ENCODE peak calls at places on chromosomes 1 and 21, in eight cellular contexts. A, S, M, Y, F, D, X and L are unnamed samples.

GRCh38 chr21:46366561-46366960 is 42.6 kb downstream of the PCNT start:
- DNase-seq in D (no peak), A (no peak), F (no peak), Y (no peak), M (no peak), S (no peak), X (no peak), L (no peak)

GRCh38 chr21:39660191-39660590 is 47.5 kb downstream of the B3GALT5 start:
- DNase-seq in F (no peak), S (no peak), Y (no peak), M (peak; percentile 57), D (peak; percentile 28), A (peak; percentile 21), X (no peak), L (no peak)

GRCh38 chr1:216961516-216961915 is 238.3 kb upstream of the ESRRG start:
- DNase-seq in X (no peak), D (no peak), S (no peak), M (no peak), A (no peak), Y (no peak), F (no peak), L (no peak)

GRCh38 chr1:87208116-87208515 is 120.6 kb upstream of the LMO4 start:
- DNase-seq in S (no peak), M (no peak), F (no peak), X (no peak), Y (no peak), D (no peak), A (no peak), L (no peak)

GRCh38 chr1:53949023-53949611 is 3.0 kb downstream of the LRRC42 start:
- DNase-seq in F (no peak), X (peak; percentile 47), D (no peak), Y (no peak), M (no peak), A (peak; percentile 23), S (no peak), L (no peak)

GRCh38 chr1:22472596-22472995 is 20.9 kb downstream of the ZBTB40 start:
- DNase-seq in X (no peak), S (peak; percentile 77), M (no peak), Y (no peak), A (no peak), F (no peak), D (no peak), L (no peak)

GRCh38 chr1:109377698-109378097 is 20.0 kb downstream of the SORT1 start:
- DNase-seq in A (no peak), D (no peak), F (no peak), M (no peak), X (no peak), Y (no peak), S (no peak), L (no peak)

GRCh38 chr1:15060104-15060503 is 93.4 kb upstream of the TMEM51 start:
- DNase-seq in M (no peak), X (no peak), D (no peak), Y (no peak), S (no peak), F (no peak), A (no peak), L (no peak)

GRCh38 chr1:50605186-50605875 is 182.1 kb upstream of the DMRTA2 start:
- DNase-seq in F (no peak), Y (no peak), X (peak; percentile 35), M (peak; percentile 10), A (no peak), S (no peak), D (no peak), L (no peak)

GRCh38 chr1:114750780-114751179 is 7.0 kb downstream of the CSDE1 start:
- DNase-seq in F (no peak), D (no peak), S (no peak), Y (no peak), X (no peak), M (no peak), A (no peak), L (no peak)

GRCh38 chr21:25501996-25502665 is 105.2 kb downstream of the MRPL39 start:
- DNase-seq in Y (no peak), F (no peak), D (no peak), S (no peak), A (no peak), X (no peak), M (no peak), L (no peak)

GRCh38 chr1:177355575-177355974 is 184.8 kb downstream of the BRINP2 start:
- DNase-seq in M (peak; percentile 21), Y (no peak), A (no peak), D (no peak), S (peak; percentile 27), X (peak; percentile 13), F (no peak), L (no peak)

DNA sequence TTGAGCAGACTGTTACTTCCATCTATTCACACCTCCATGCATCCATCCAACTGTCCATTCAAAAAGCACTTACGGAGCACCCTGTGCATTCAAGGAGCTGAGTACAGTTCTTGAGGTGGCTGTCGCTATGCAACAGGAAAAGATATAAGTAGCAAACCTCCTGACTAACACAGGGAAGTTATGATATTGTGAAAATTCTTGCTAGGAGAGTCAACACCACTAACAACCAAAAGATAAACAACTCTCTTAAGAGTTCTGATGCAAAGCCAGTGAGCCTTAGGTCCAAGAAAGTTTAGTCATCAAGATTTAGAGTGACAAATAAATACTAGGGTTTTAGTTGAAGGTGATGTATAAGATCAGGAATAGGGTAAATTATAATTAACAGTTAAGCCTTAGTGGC is 44.5 kb upstream of the TRIM45 start:
- DNase-seq in X (peak; percentile 58), F (no peak), D (no peak), M (no peak), S (no peak), Y (no peak), A (no peak), L (no peak)
- TF ChIP-seq POLR2A in X (no peak), F (no peak), D (no peak), M (no peak), S (no peak), Y (no peak), A (no peak), L (no peak)

GRCh38 chr1:163709636-163710035 is 387.9 kb downstream of the NUF2 start:
- DNase-seq in D (no peak), Y (no peak), S (no peak), F (no peak), X (no peak), M (no peak), A (no peak), L (no peak)

GRCh38 chr1:163706915-163707314 is 385.2 kb downstream of the NUF2 start:
- DNase-seq in S (no peak), D (no peak), Y (no peak), X (no peak), F (no peak), M (no peak), A (no peak), L (no peak)

DNA sequence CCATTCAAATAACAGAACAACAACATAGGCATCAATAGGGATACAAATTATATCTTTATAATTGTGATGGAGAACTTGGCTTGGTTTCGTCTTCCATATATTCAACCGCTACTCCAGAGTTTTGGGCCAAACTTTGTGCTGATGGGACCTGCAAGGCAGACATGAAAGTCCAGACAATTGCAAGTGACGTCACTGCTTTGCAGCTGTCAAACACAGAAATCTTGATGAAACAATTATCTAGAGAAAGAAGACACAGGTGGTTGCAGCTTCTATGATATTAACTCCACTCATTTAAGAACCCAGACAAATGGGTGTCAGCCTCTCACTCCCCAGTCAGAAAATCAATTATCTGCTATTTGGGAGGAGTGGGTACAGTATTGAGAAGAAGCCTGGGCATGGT is 390.6 kb downstream of the NUF2 start:
- DNase-seq in A (no peak), X (no peak), S (no peak), M (no peak), D (no peak), F (no peak), Y (no peak), L (no peak)
- H3K9me3 ChIP-seq in A (no peaks in the 10 kb centered on the region), X (no peaks in the 10 kb centered on the region), S (peaks cover under 1% of the 10 kb centered on the region), M (no peaks in the 10 kb centered on the region), D (no peaks in the 10 kb centered on the region), F (no peaks in the 10 kb centered on the region), Y (no peaks in the 10 kb centered on the region), L (no peaks in the 10 kb centered on the region)

DNA sequence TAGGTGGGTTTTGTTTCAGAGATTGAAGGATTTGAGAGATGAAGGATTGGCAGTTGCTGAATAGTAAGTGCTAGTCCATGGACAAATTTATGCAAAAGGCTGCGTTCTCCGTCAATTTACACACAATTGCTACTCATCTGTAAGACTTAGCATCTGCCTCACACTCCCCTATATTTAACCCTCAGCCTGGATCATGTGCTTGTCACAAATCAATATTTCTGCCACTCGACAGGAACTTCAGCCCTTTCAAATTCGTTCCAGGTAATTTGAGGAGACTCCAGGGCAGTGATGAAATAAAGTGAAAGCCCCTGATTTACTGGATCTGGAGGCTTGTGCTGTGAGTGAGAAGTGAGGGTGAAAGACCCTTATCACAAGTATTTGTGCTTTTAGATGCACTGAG is 105.6 kb upstream of the UBE2U start:
- DNase-seq in Y (no peak), M (no peak), X (no peak), D (no peak), A (no peak), S (no peak), F (no peak), L (no peak)
- TF ChIP-seq EP300 in Y (no peak), M (no peak), X (no peak), D (no peak), A (no peak), S (no peak), F (no peak), L (no peak)

DNA sequence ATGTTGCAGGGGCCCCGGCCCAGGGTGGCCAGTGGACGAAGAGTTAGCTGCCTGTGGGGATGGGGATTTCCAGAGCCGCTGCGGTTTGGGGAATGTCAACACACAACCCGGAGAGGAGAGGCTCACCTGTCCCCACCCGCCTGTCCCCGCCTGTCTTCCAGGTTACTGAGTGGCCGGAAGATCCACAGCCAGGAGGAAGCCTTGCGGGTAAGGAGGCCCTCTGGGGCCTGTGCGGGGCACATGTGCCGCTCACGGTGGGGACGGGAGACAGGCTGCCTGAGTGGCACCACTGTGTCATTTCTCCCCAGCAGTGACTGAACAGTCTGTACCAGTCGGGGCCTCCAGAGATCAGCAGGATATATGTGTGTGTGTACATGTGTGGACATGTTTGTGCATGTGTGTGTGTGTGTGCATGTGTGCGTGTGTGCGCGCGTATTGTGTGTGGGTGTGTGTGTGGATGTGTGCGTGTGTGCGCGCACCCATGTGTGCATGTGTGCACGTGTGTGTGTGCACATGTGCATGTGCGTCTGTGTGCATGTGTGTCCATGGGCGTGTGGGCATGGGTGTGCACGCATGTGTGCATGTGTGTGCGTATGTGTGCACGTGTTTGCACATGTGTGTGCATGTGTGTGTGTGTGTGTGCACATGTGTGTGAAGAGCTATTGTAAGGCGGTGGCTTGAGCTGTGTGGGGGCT is 25.6 kb downstream of the CSTB start:
- DNase-seq in M (no peak), A (no peak), X (no peak), Y (no peak), S (no peak), D (no peak), F (peak; percentile 66), L (no peak)
- TF ChIP-seq POLR2A in M (no peak), A (no peak), X (no peak), Y (no peak), S (no peak), D (no peak), F (no peak), L (no peak)